ENCODE peak calls at places on chromosomes 7 and 10, in four cellular contexts. Y is cardiac muscle cell, L is endothelial cell of umbilical vein, Q is IMR-90. V is an unnamed sample. For H3K4me1, the result is how much of the 10 kb centered on the place peaks cover.

GRCh38 chr7:91242097-91242846 is 22.0 kb upstream of the FZD1 start:
- DNase-seq in Y (peak), L (no peak), Q (peak), V (peak)

GRCh38 chr10:72328045-72328828 is 26.5 kb downstream of the DNAJB12 start:
- DNase-seq in Y (peak), L (peak), Q (peak), V (peak)

GRCh38 chr10:110901954-110902819 is 16.8 kb downstream of the BBIP1 start:
- DNase-seq in Y (no peak), L (no peak), Q (peak), V (no peak)

GRCh38 chr7:138668197-138668596 is 33.0 kb downstream of the SVOPL start:
- DNase-seq in Y (no peak), L (no peak), Q (no peak), V (no peak)

GRCh38 chr7:4713183-4713784 is 31.2 kb downstream of the FOXK1 start:
- DNase-seq in Y (no peak), L (no peak), Q (no peak), V (no peak)

GRCh38 chr7:134691820-134692705 is 45.4 kb downstream of the BPGM start:
- DNase-seq in Y (no peak), L (no peak), Q (peak), V (peak)

GRCh38 chr10:84539244-84539643 is 210.9 kb downstream of the CCSER2 start:
- DNase-seq in Y (no peak), L (no peak), Q (peak), V (no peak)

GRCh38 chr7:100894860-100895700 is 608 bp downstream of the ACHE start:
- DNase-seq in Y (peak), L (no peak), Q (no peak), V (peak)

GRCh38 chr7:33720870-33721269 is 184.5 kb upstream of the BMPER start:
- DNase-seq in Y (no peak), L (no peak), Q (no peak), V (no peak)

GRCh38 chr7:108637049-108637621 is 67.5 kb downstream of the DNAJB9 start:
- DNase-seq in Y (no peak), L (no peak), Q (no peak), V (no peak)

GRCh38 chr10:7986851-7987250 is 67.6 kb upstream of the GATA3 start:
- DNase-seq in Y (no peak), L (no peak), Q (peak), V (no peak)

GRCh38 chr7:134632937-134633540 is 13.6 kb upstream of the BPGM start:
- DNase-seq in Y (peak), L (peak), Q (peak), V (peak)

GRCh38 chr7:42006801-42007394 is 230.1 kb downstream of the GLI3 start:
- DNase-seq in Y (no peak), L (no peak), Q (no peak), V (no peak)

GRCh38 chr10:64196638-64197315 is 675.6 kb downstream of the REEP3 start:
- DNase-seq in Y (no peak), L (no peak), Q (no peak), V (no peak)

GRCh38 chr7:138089080-138089901 is 13.0 kb downstream of the AKR1D1 start:
- DNase-seq in Y (no peak), L (no peak), Q (no peak), V (no peak)

GRCh38 chr7:6730343-6730633 is 23.5 kb upstream of the ZNF12 start:
- DNase-seq in Y (no peak), L (no peak), Q (peak), V (no peak)

GRCh38 chr7:66697451-66698438 is 42.8 kb upstream of the RABGEF1 start:
- DNase-seq in Y (no peak), L (no peak), Q (peak), V (no peak)

GRCh38 chr7:50450691-50451051 is 521 bp upstream of the FIGNL1 start:
- DNase-seq in Y (no peak), L (no peak), Q (no peak), V (no peak)

GRCh38 chr7:122600630-122601029 is 98.3 kb downstream of the RNF133 start:
- DNase-seq in Y (no peak), L (no peak), Q (no peak), V (no peak)

GRCh38 chr10:11197266-11197712 is 179.6 kb downstream of the CELF2 start:
- DNase-seq in Y (no peak), L (no peak), Q (no peak), V (no peak)

GRCh38 chr10:78905015-78905939 is 163.5 kb upstream of the ZMIZ1 start:
- DNase-seq in Y (no peak), L (no peak), Q (no peak), V (no peak)

GRCh38 chr10:98125940-98126631 is 8.4 kb upstream of the R3HCC1L start:
- DNase-seq in Y (no peak), L (no peak), Q (no peak), V (no peak)

GRCh38 chr7:17406756-17407155 is 108.3 kb downstream of the AHR start:
- DNase-seq in Y (no peak), L (no peak), Q (peak), V (no peak)

GRCh38 chr10:115827180-115827579 is 445.8 kb downstream of the GFRA1 start:
- DNase-seq in Y (no peak), L (no peak), Q (peak), V (no peak)

GRCh38 chr7:30941582-30942310 is 22.0 kb upstream of the GHRHR start:
- DNase-seq in Y (no peak), L (no peak), Q (no peak), V (no peak)

GRCh38 chr10:86261933-86262665 is 104.5 kb downstream of the GRID1 start:
- DNase-seq in Y (no peak), L (no peak), Q (no peak), V (no peak)
- H3K4me3 ChIP-seq in Y (no peak), L (no peak), Q (no peak), V (no peak)

GRCh38 chr7:1679966-1680730 is 10.1 kb downstream of the ELFN1 start:
- DNase-seq in Y (no peak), L (no peak), Q (no peak), V (no peak)
- H3K4me1 ChIP-seq in Y (under half), L (under half), Q (under half), V (under half)

GRCh38 chr10:5971886-5972285 is 5.5 kb downstream of the IL15RA start:
- DNase-seq in Y (no peak), L (no peak), Q (no peak), V (no peak)

GRCh38 chr10:5976689-5977470 is 463 bp downstream of the IL15RA start:
- DNase-seq in Y (peak), L (peak), Q (peak), V (no peak)

GRCh38 chr10:5977471-5978370 is at the start of gene IL15RA:
- DNase-seq in Y (peak), L (peak), Q (peak), V (no peak)

GRCh38 chr10:5973069-5973468 is 4.3 kb downstream of the IL15RA start:
- DNase-seq in Y (no peak), L (no peak), Q (no peak), V (no peak)

DNA sequence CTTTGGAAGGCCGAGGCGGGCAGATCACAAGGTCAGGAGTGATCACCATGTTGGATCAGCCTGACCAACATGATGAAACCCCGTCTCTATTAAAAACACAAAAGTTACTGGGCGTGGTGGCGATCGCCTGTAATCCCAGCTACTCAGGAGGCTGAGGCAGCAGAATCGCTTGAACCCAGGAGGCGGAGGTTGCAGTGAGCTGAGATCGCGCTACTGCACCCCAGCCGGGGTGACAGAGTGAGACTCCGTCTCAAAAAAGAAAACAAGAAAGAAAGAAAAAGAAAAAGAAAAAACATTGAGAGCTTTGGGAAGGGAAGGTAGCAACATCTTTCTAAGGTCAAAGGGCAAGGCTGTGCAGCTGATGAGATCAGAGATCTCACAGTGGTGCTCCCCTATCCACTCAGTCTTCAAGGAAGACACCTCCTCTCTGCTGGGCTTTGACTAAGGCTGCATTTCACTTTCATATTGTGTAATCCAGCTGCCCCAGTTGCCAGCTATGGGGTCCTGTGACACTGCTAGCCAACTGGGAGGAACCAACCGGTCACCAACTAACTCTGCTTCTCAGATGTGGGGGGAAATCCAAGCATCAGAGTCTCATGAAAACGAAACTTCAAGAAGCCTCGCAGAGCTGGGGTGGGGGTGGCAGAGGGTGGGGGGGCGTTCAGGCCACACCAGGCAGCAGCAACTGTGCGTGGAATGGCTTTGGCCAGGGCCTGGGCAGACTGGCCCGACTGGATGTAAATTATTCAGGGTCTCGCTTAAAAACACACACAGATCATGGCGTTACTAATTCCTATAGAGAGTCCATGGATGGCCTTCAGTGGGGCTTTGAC is 1.5 kb downstream of the IL15RA start:
- DNase-seq in Y (no peak), L (peak), Q (peak), V (no peak)
- H3K4me3 ChIP-seq in Y (no peak), L (peak), Q (peak), V (no peak)

DNA sequence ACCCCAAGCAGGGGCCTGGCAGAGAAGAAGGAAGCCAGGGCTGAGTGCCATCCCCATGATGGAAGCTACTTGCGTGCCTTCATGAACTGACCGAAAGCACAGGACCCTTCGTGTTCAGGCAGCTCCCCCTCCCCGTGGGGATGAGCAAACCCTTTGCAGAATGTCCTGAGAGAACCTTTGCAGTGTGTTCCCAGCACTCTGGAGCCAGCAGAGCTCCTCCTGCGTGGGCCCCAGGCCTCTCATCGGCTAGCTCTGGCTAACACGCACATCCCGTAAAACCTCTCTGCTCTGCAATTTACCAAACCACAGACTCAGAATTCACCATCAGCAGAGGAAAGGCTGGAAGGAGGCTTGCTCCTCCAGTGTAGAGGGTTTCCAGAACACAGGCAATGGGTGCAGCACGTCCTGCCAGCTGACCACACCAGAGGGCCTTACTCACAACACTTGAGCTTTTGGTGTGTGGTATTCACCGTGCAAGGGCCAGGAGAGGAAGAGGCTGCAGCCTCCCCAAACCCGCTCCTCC is 3.1 kb downstream of the SH3PXD2A start:
- DNase-seq in Y (no peak), L (no peak), Q (peak), V (no peak)
- H3K4me1 ChIP-seq in Y (under half), L (under half), Q (under half), V (under half)

GRCh38 chr10:103936022-103936421 is 18.0 kb upstream of the STN1 start:
- DNase-seq in Y (no peak), L (no peak), Q (no peak), V (no peak)

GRCh38 chr10:103942866-103943265 is 24.1 kb upstream of the SLK start:
- DNase-seq in Y (no peak), L (no peak), Q (no peak), V (no peak)

GRCh38 chr10:103939498-103939897 is 21.5 kb upstream of the STN1 start:
- DNase-seq in Y (no peak), L (no peak), Q (no peak), V (no peak)

GRCh38 chr10:103947799-103948198 is 19.1 kb upstream of the SLK start:
- DNase-seq in Y (no peak), L (no peak), Q (no peak), V (no peak)

GRCh38 chr10:103941801-103942200 is 23.8 kb upstream of the STN1 start:
- DNase-seq in Y (no peak), L (no peak), Q (no peak), V (no peak)
- H3K4me3 ChIP-seq in Y (no peak), L (no peak), Q (no peak), V (no peak)

GRCh38 chr10:47101196-47101595 is 190.0 kb downstream of the PTPN20 start:
- DNase-seq in Y (no peak), L (no peak), Q (no peak), V (no peak)
- H3K4me1 ChIP-seq in Y (under half), L (under half), Q (under half), V (under half)